ENCODE peak calls at places on chromosome 2, in seven cellular contexts. D, I, C, P, N, F and X are unnamed samples.

GRCh38 chr2:113088173-113088992 is 20.6 kb downstream of the IL1F10 start:
- DNase-seq in N (no peak), I (no peak), F (no peak), P (no peak), D (no peak), C (no peak), X (no peak)

GRCh38 chr2:135245055-135245454 is 193.0 kb downstream of the RAB3GAP1 start:
- DNase-seq in C (peak; percentile 73), I (no peak), D (no peak), F (no peak), P (no peak), N (no peak), X (no peak)

GRCh38 chr2:135663148-135663700 is 78.4 kb upstream of the UBXN4 start:
- DNase-seq in F (no peak), D (no peak), I (no peak), P (no peak), C (peak; percentile 38), N (no peak), X (no peak)

GRCh38 chr2:120772261-120772660 is 36.6 kb downstream of the GLI2 start:
- DNase-seq in C (no peak), N (peak; percentile 6), P (no peak), I (peak; percentile 7), D (no peak), F (peak; percentile 12), X (peak; percentile 5)

GRCh38 chr2:235955664-235956063 is 212.5 kb downstream of the GBX2 start:
- DNase-seq in I (no peak), D (no peak), N (no peak), P (no peak), C (no peak), F (no peak), X (no peak)

GRCh38 chr2:1823187-1824169 is 79.2 kb upstream of the PXDN start:
- DNase-seq in D (no peak), C (no peak), F (no peak), N (no peak), I (no peak), P (no peak), X (no peak)

GRCh38 chr2:112646791-112647720 is 1.3 kb downstream of the SLC20A1 start:
- DNase-seq in N (no peak), D (no peak), F (no peak), C (no peak), I (no peak), P (no peak), X (no peak)

GRCh38 chr2:120771556-120772208 is 36.0 kb downstream of the GLI2 start:
- DNase-seq in D (no peak), F (peak; percentile 86), I (peak; percentile 76), N (peak; percentile 45), P (no peak), C (peak; percentile 95), X (peak; percentile 51)

GRCh38 chr2:167972746-167973145 is 274.6 kb downstream of the STK39 start:
- DNase-seq in C (no peak), F (no peak), I (no peak), P (no peak), N (no peak), D (no peak), X (no peak)

GRCh38 chr2:130769343-130769907 is 14.1 kb downstream of the AMER3 start:
- DNase-seq in P (no peak), I (no peak), D (no peak), N (no peak), F (no peak), C (no peak), X (no peak)

GRCh38 chr2:36453652-36454051 is 98.1 kb downstream of the CRIM1 start:
- DNase-seq in I (no peak), D (no peak), C (peak; percentile 39), F (no peak), N (no peak), P (no peak), X (no peak)

GRCh38 chr2:102449370-102449974 is 23.6 kb upstream of the SLC9A4 start:
- DNase-seq in D (peak; percentile 36), N (peak; percentile 17), C (peak; percentile 47), P (no peak), I (peak; percentile 19), F (peak; percentile 51), X (no peak)

GRCh38 chr2:29106980-29107388 is 8.2 kb upstream of the CLIP4 start:
- DNase-seq in C (peak; percentile 72), F (no peak), N (no peak), P (no peak), I (no peak), D (no peak), X (no peak)

DNA sequence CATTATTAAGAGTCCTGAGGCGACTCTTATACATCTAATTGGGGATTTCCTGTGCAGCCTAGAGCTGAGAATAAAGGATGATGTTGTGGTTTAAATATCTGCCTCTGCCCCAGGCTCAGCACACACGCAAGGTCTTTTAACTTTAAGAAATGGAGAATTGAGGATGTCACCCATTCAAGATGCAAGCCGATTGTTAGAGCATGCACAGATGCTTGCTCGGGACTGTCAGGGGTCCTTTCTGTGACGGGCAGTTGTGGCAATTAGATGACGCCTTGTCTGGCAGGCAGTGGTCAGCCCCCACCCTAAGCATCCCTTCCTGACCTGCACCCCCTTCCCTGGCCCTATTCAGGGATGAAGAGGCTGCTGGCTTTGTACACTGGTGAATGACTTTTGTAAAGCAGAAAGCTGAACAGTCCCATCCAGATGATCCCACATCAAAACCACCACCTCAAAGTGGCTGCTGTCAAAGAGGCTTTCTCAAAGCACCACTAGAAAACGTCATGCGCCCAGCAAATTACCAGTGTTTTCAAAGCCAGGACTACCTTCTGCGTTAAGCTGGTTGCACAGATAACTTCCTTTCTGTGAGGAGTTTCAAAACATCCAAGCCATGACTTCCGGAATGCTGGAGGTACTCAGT is 23.7 kb downstream of the FAM178B start:
- DNase-seq in I (no peak), P (no peak), D (no peak), F (no peak), C (no peak), N (no peak), X (no peak)
- H3K4me1 ChIP-seq in I (no peaks in the 10 kb centered on the region), P (no peaks in the 10 kb centered on the region), D (no peaks in the 10 kb centered on the region), F (no peaks in the 10 kb centered on the region), C (no peaks in the 10 kb centered on the region), N (no peaks in the 10 kb centered on the region), X (peaks cover 6% of the 10 kb centered on the region)

GRCh38 chr2:177244244-177244771 is 20.2 kb downstream of the NFE2L2 start:
- DNase-seq in C (no peak), F (no peak), N (no peak), I (no peak), P (no peak), D (no peak), X (no peak)
- H3K4me1 ChIP-seq in C (peaks cover 41% of the 10 kb centered on the region), F (peaks cover 32% of the 10 kb centered on the region), N (peaks cover 99% of the 10 kb centered on the region), I (peaks cover 92% of the 10 kb centered on the region), P (peaks cover 11% of the 10 kb centered on the region), D (peaks cover 37% of the 10 kb centered on the region), X (peaks cover 100% of the 10 kb centered on the region)

GRCh38 chr2:72330673-72331072 is 183.0 kb upstream of the CYP26B1 start:
- DNase-seq in I (no peak), D (no peak), P (no peak), F (no peak), C (peak; percentile 3), N (no peak), X (no peak)

GRCh38 chr2:72326759-72327158 is 179.1 kb upstream of the CYP26B1 start:
- DNase-seq in N (no peak), C (no peak), F (no peak), D (no peak), P (no peak), I (no peak), X (no peak)

GRCh38 chr2:72334806-72335205 is 187.1 kb upstream of the CYP26B1 start:
- DNase-seq in P (no peak), D (no peak), N (no peak), I (no peak), F (no peak), C (no peak), X (no peak)

GRCh38 chr2:72332720-72333119 is 185.1 kb upstream of the CYP26B1 start:
- DNase-seq in F (no peak), P (no peak), D (no peak), N (no peak), C (no peak), I (no peak), X (no peak)
- H3K4me1 ChIP-seq in F (no peaks in the 10 kb centered on the region), P (no peaks in the 10 kb centered on the region), D (no peaks in the 10 kb centered on the region), N (no peaks in the 10 kb centered on the region), C (no peaks in the 10 kb centered on the region), I (no peaks in the 10 kb centered on the region), X (no peaks in the 10 kb centered on the region)

DNA sequence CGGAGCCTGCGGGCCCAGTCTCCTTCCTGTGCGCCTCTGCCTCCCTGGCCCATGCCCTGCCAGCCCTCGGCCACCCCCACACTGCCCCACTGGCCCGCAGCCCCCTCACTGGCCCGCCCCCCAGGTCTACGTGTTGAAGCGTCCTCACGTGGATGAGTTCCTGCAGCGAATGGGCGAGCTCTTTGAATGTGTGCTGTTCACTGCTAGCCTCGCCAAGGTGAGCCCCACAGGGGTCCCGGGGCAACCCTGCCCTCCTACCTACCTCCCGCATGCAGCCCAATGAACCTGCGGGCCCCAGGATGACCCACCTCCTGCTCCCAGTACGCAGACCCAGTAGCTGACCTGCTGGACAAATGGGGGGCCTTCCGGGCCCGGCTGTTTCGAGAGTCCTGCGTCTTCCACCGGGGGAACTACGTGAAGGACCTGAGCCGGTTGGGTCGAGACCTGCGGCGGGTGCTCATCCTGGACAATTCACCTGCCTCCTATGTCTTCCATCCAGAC is 3.3 kb downstream of the CTDSP1 start:
- DNase-seq in F (peak; percentile 68), I (no peak), N (no peak), C (no peak), P (no peak), D (no peak), X (no peak)
- H3K4me1 ChIP-seq in F (peaks cover 6% of the 10 kb centered on the region), I (peaks cover 34% of the 10 kb centered on the region), N (peaks cover 65% of the 10 kb centered on the region), C (peaks cover 27% of the 10 kb centered on the region), P (peaks cover 17% of the 10 kb centered on the region), D (peaks cover 28% of the 10 kb centered on the region), X (peaks cover 88% of the 10 kb centered on the region)

DNA sequence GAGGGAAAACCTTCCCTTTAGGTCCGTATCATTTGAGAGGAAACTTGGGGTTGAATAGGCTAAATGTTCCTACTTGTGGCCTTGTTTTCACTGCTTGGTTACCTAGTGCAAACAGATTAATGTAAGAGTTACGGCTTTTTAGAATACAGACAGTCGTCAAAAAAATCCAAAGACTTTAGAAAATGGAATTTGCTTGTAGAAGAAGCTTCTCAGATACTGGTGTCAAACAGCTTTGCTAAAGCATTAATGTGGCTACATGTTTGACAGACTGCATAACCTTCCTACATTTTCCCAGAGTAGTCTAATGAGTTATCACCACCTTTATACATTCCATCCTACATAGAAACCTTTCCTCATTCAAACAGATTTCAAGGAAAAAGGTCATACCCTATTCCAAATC is 114.6 kb downstream of the FMNL2 start:
- DNase-seq in N (no peak), P (no peak), C (no peak), I (no peak), F (no peak), D (no peak), X (no peak)
- H3K4me1 ChIP-seq in N (peaks cover 5% of the 10 kb centered on the region), P (no peaks in the 10 kb centered on the region), C (peaks cover 2% of the 10 kb centered on the region), I (peaks cover 58% of the 10 kb centered on the region), F (peaks cover 6% of the 10 kb centered on the region), D (no peaks in the 10 kb centered on the region), X (peaks cover 41% of the 10 kb centered on the region)

GRCh38 chr2:22397847-22398246 is 987.1 kb upstream of the KLHL29 start:
- DNase-seq in D (no peak), I (no peak), F (no peak), N (no peak), C (no peak), P (no peak), X (no peak)
- H3K4me1 ChIP-seq in D (no peaks in the 10 kb centered on the region), I (no peaks in the 10 kb centered on the region), F (no peaks in the 10 kb centered on the region), N (no peaks in the 10 kb centered on the region), C (no peaks in the 10 kb centered on the region), P (no peaks in the 10 kb centered on the region), X (no peaks in the 10 kb centered on the region)